ENCODE peak calls at places on chromosomes 2 and 18, in seven cellular contexts. Q, V, I, E, B, P and A are unnamed samples.

GRCh38 chr2:159549234-159549633 is 67.1 kb downstream of the BAZ2B start:
- DNase-seq in E (no peak), B (peak), I (no peak), Q (no peak), P (no peak), V (no peak), A (no peak)

GRCh38 chr18:13550446-13551304 is 175.7 kb downstream of the FAM210A start:
- DNase-seq in E (no peak), P (no peak), Q (no peak), B (no peak), I (no peak), V (no peak), A (no peak)

GRCh38 chr2:79713131-79713785 is 200.4 kb downstream of the CTNNA2 start:
- DNase-seq in I (no peak), V (no peak), B (no peak), Q (no peak), E (no peak), P (no peak), A (no peak)

GRCh38 chr2:174180165-174180724 is 68.1 kb downstream of the OLA1 start:
- DNase-seq in I (no peak), E (no peak), P (no peak), Q (no peak), V (no peak), B (no peak), A (peak)

GRCh38 chr2:152432206-152432653 is 97.3 kb downstream of the FMNL2 start:
- DNase-seq in P (no peak), E (no peak), I (no peak), B (peak), Q (no peak), V (peak), A (no peak)

GRCh38 chr2:222656544-222657446 is 903 bp upstream of the FARSB start:
- DNase-seq in B (no peak), I (no peak), E (no peak), V (no peak), Q (no peak), P (peak), A (peak)

GRCh38 chr2:223735035-223735640 is 102.2 kb downstream of the AP1S3 start:
- DNase-seq in E (no peak), Q (no peak), P (no peak), V (no peak), I (no peak), B (peak), A (no peak)

GRCh38 chr18:42649636-42650035 is 465.8 kb downstream of the RIT2 start:
- DNase-seq in E (no peak), I (no peak), V (no peak), P (no peak), Q (no peak), B (no peak), A (no peak)

GRCh38 chr2:240932724-240933047 is 26.6 kb downstream of the CROCC2 start:
- DNase-seq in P (no peak), I (no peak), V (no peak), Q (no peak), E (peak), B (no peak), A (no peak)

GRCh38 chr2:37670378-37671012 is 947 bp downstream of the CDC42EP3 start:
- DNase-seq in V (no peak), Q (no peak), I (no peak), E (no peak), P (no peak), B (no peak), A (no peak)

GRCh38 chr2:37671013-37671815 is at the start of gene CDC42EP3:
- DNase-seq in B (no peak), E (peak), I (no peak), V (peak), Q (peak), P (peak), A (peak)

GRCh38 chr2:37672870-37673184 is 1.4 kb upstream of the CDC42EP3 start:
- DNase-seq in E (no peak), V (no peak), Q (no peak), B (no peak), P (no peak), I (no peak), A (no peak)

GRCh38 chr2:37671816-37672103 is 318 bp upstream of the CDC42EP3 start:
- DNase-seq in V (no peak), P (no peak), Q (peak), B (no peak), E (no peak), I (no peak), A (peak)

DNA sequence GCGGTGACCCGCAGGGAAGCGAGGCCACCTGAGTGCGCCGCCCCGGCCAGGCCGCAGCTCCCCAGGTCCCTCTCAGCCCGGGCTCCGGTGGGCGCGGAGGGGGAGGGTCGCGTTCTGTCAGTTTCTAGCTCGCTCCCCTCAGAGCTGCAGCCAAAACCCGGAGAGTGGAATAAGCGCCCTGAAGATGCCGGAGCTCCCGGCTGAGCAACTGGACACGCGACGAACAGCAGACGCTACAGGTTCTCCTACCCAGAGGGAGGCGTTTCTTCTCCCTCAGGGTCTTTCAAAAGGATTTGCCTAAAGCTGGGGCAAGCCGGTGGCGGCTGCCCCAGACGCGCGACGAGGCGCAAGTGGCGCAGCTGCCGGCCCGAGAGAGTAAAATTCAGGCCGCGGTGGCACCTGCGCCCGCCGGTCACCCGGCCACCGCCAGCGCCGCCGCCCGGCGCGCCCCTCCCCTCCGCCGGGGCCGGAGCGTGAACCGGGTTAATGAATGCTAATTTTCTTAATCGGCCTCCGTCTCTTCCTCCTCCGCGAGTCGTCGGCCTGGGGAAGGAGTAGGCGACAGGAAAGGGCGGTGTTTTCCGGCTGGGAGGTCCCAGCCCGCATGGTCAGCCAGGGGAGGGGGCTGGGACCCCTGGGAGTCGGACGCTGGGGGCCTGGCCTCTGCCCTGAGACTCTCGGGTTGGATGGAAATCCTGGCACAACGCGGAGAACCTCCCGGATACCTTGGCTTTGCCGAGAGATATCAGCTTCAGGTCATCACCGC is 845 bp upstream of the CDC42EP3 start:
- DNase-seq in B (peak), P (peak), E (peak), V (peak), Q (peak), I (no peak), A (peak)
- TF ChIP-seq POLR2A in B (no peak), P (peak), E (no peak), V (peak), Q (no peak), I (peak), A (no peak)

GRCh38 chr2:219418570-219419189 is 503 bp downstream of the DES start:
- DNase-seq in E (no peak), V (no peak), P (peak), B (no peak), Q (peak), I (no peak), A (no peak)
- TF ChIP-seq POLR2A in E (peak), V (no peak), P (no peak), B (no peak), Q (no peak), I (no peak), A (no peak)

GRCh38 chr2:218397502-218398436 is 1.9 kb upstream of the CTDSP1 start:
- DNase-seq in P (peak), E (peak), V (peak), B (peak), I (peak), Q (peak), A (peak)
- TF ChIP-seq POLR2A in P (peak), E (peak), V (no peak), B (no peak), I (peak), Q (no peak), A (peak)

DNA sequence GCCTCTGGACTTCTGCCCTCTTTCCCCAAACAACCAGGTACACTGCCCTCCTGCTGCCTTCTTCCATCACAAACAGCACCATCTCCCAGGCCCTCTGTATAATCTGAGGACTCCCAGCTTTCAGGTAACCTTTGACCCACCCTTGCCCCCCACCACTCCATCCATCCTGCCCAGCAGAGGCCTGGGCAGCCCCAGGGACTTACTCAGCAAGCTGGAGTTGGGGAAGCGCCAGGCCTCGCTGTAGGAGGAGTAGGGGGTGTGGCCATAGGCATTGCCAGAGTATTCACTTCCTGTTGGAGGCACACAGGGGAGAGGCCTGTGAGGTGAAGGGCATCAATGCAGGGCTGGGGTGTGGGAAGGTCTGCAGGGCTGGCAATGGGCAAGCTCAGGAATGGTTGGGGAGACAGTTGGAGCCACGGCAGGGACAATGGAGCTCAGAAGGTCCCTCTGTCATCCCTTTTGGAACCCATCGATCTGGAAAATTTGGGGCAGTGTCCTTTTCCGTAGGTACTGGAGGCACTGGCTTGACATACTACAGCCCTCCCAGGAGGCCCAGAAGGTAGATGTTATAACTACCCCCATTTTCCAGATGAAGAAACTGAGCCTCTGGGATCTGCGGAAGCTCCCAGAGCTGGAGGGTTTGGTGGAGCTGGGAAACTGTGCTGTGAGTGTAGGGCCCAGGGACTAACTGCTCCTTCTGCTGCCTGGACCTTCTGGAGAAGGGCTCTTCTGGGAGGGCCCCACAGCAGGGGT is 46.3 kb downstream of the PSD4 start:
- DNase-seq in P (peak), I (no peak), Q (peak), E (peak), V (no peak), B (peak), A (peak)
- TF ChIP-seq POLR2A in P (peak), I (no peak), Q (no peak), E (peak), V (no peak), B (no peak), A (no peak)

GRCh38 chr2:231709636-231709980 is 1.3 kb downstream of the PTMA start:
- DNase-seq in V (peak), I (no peak), E (peak), P (peak), B (no peak), Q (peak), A (peak)
- TF ChIP-seq POLR2A in V (no peak), I (no peak), E (no peak), P (no peak), B (no peak), Q (no peak), A (no peak)

GRCh38 chr2:43220229-43220981 is 6.0 kb downstream of the ZFP36L2 start:
- DNase-seq in P (no peak), E (no peak), Q (no peak), I (no peak), B (peak), V (no peak), A (no peak)
- TF ChIP-seq POLR2A in P (no peak), E (peak), Q (no peak), I (no peak), B (no peak), V (no peak), A (peak)

GRCh38 chr2:43631918-43632317 is 5.1 kb upstream of the PLEKHH2 start:
- DNase-seq in V (no peak), I (no peak), E (no peak), Q (no peak), P (no peak), B (no peak), A (no peak)

GRCh38 chr2:43642363-43642762 is 5.3 kb downstream of the PLEKHH2 start:
- DNase-seq in B (no peak), Q (no peak), I (no peak), P (no peak), V (no peak), E (no peak), A (no peak)

GRCh38 chr2:43634604-43635306 is 2.3 kb upstream of the PLEKHH2 start:
- DNase-seq in P (no peak), V (no peak), B (peak), E (no peak), Q (no peak), I (no peak), A (no peak)

GRCh38 chr2:43636616-43637015 is 444 bp upstream of the PLEKHH2 start:
- DNase-seq in B (no peak), I (no peak), V (no peak), P (no peak), E (no peak), Q (no peak), A (no peak)

GRCh38 chr2:43637030-43637803 is at the start of gene PLEKHH2:
- DNase-seq in B (peak), V (peak), E (peak), P (peak), I (peak), Q (peak), A (peak)
- TF ChIP-seq POLR2A in B (no peak), V (peak), E (peak), P (peak), I (no peak), Q (peak), A (no peak)

GRCh38 chr2:186853871-186854435 is 5.0 kb upstream of the ZSWIM2 start:
- DNase-seq in E (no peak), B (peak), V (no peak), Q (no peak), P (no peak), I (no peak), A (no peak)

GRCh38 chr2:186852508-186852907 is 3.5 kb upstream of the ZSWIM2 start:
- DNase-seq in P (no peak), I (no peak), B (no peak), V (no peak), Q (no peak), E (no peak), A (no peak)

DNA sequence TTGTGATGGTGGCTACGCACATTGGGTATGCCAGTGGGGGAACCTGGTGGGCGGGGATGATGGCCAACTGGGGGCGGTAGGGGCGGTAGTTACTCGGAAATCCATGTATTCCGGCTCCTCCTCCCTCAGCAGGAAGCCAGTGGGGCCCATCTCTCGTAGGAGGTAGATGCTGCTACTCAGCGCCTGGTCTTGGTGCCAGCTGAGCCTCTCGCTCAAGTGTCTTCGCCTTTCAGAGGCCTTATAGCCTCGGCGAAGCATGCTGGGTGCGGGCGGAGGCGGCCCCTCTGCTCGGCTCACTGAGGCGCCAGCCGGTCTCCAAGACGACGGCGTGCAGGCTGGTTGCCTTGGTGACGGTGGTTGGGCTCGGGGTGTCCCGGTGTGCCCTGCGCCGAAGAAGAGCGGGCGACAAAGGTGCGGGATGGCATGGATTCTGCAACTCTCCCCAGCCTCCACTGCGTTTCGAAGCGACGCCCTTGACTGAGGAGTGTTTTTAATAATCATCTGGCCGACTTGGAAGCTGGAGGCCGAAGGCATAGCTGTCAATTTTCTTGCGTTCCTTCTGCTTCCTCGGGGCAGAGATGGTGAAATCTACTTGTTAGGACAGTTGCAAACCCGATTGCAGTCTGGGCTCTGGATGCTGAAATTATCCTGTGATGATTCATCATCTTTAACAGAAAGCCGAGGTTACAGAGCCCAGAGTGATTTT is at the start of gene ZSWIM2:
- DNase-seq in E (peak), P (peak), I (no peak), Q (peak), V (peak), B (peak), A (peak)
- TF ChIP-seq POLR2A in E (no peak), P (no peak), I (no peak), Q (no peak), V (no peak), B (peak), A (no peak)

DNA sequence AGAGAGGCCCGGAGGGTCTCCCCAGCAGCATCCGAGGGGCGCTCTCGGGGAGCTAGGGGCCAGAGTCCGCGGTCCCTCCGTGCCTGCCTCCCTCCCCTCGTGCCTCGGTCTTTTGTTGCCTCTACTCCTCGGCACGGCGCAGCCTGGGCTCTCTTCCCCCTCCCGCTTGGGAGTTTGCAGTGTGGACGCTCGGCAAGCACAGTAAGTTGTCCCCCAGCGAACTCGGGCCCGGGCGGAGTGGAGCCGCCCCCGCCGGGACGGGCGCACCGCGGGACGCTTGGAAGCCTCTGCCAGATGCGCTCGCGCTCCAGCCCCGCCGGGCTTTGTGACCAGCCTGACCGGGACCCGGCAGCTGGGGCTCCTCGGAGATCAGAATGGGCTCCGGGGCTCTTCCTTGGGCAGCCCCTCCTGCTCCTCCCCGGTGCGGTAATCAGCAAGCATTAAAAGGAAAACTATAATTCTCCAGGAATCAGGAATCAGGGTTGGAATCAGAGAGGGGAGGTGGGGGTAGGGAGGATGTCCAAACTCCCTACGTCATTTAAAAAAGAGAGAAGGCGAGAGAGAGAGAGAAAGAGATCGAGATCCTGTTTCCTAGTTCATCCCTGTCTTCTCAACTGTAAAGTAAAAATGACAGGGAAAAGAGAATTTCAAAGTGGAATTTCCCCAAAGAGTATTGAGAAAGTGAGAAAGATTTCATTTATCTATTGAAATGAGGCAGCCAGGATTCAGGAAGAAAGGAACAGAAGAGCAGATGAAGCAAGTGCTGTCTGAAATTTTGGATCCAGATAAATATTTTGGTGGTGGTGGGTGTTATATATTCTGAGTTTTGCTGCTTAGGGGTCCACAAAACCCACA is 791 bp upstream of the TMEM200C start:
- DNase-seq in P (peak), Q (peak), B (peak), E (no peak), I (no peak), V (peak), A (no peak)
- TF ChIP-seq POLR2A in P (no peak), Q (no peak), B (peak), E (no peak), I (no peak), V (no peak), A (no peak)

GRCh38 chr2:63050186-63050915 is at the start of gene OTX1:
- DNase-seq in Q (peak), E (peak), B (peak), P (peak), V (no peak), I (peak), A (peak)
- TF ChIP-seq POLR2A in Q (no peak), E (no peak), B (no peak), P (no peak), V (no peak), I (peak), A (no peak)